ENCODE peak calls at places on chromosomes 4 and X, in nine cellular contexts. D is amniotic stem cell; B is NCI-H1436; J is stomach; H is osteocyte; T is stimulated activated CD4-positive, alpha-beta T cell treated with anti-CD3 and anti-CD28 coated beads, Interleukin-2, amount 100 ng/mL, for 4 hours; P is esophagus squamous epithelium; M is posterior cingulate gyrus; A is stimulated activated CD8-positive, alpha-beta memory T cell treated with anti-CD3 and anti-CD28 coated beads, Interleukin-4, amount 100 ng/mL, for 24 hours. E is an unnamed sample.

GRCh38 chrX:44731160-44731559 is 112.7 kb upstream of the DUSP21 start:
- DNase-seq in B (no peak), H (no peak), A (no peak), M (no peak), D (no peak), J (no peak), P (no peak), T (no peak), E (no peak)

GRCh38 chr4:807792-808191 is 18.1 kb downstream of the CPLX1 start:
- DNase-seq in D (no peak), T (no peak), A (no peak), P (no peak), B (no peak), H (no peak), J (peak; percentile 37), M (no peak), E (no peak)

GRCh38 chr4:46908148-46908547 is 897 bp downstream of the COX7B2 start:
- DNase-seq in B (no peak), H (no peak), M (no peak), D (no peak), P (no peak), A (no peak), J (no peak), T (no peak), E (no peak)

GRCh38 chrX:26851981-26852380 is 611.2 kb downstream of the PPP4R3C start:
- DNase-seq in H (no peak), J (no peak), D (no peak), P (no peak), B (no peak), M (no peak), T (no peak), A (no peak), E (no peak)

GRCh38 chrX:151153086-151153485 is 23.3 kb upstream of the GPR50 start:
- DNase-seq in J (no peak), H (no peak), B (no peak), P (no peak), A (no peak), D (peak; percentile 38), T (no peak), M (no peak), E (no peak)

GRCh38 chr4:70706516-70706915 is 15.2 kb upstream of the RUFY3 start:
- DNase-seq in J (no peak), A (no peak), B (no peak), M (no peak), D (no peak), P (no peak), H (no peak), T (no peak), E (peak; percentile 18)

GRCh38 chrX:16592194-16592770 is 57.7 kb upstream of the S100G start:
- DNase-seq in P (no peak), H (no peak), A (no peak), M (no peak), J (no peak), D (no peak), B (no peak), T (no peak), E (no peak)

GRCh38 chr4:145507636-145508035 is 26.0 kb downstream of the SMAD1 start:
- DNase-seq in A (no peak), P (no peak), D (no peak), J (no peak), H (no peak), T (no peak), M (no peak), B (no peak), E (no peak)

GRCh38 chr4:106036848-106037247 is 141.6 kb downstream of the NPNT start:
- DNase-seq in J (no peak), T (no peak), B (no peak), P (no peak), D (no peak), M (no peak), H (no peak), A (no peak), E (no peak)

GRCh38 chrX:78514852-78515251 is 144.3 kb downstream of the RTL3 start:
- DNase-seq in P (no peak), T (peak; percentile 7), J (no peak), B (no peak), H (no peak), M (no peak), A (no peak), D (no peak), E (no peak)